ENCODE peak calls at places on chromosomes 7 and 10, in nine cellular contexts. One of them, this sample, is unnamed.

GRCh38 chr7:80087051-80087767 is 47.4 kb upstream of the GNAI1 start:
- DNase-seq in prostate gland: no peak
- DNase-seq in colonic mucosa: no peak
- DNase-seq in fibroblast of pulmonary artery: peak
- DNase-seq in WTC11: no peak
- DNase-seq in A172: peak
- DNase-seq in kidney epithelial cell: no peak
- DNase-seq in stimulated activated CD8-positive, alpha-beta memory T cell treated with anti-CD3 and anti-CD28 coated beads, Interleukin-2, amount 100 ng/mL, for 48 hours: no peak
- DNase-seq in EH: peak
- DNase-seq in this sample: no peak

GRCh38 chr7:157497367-157497743 is 160.6 kb downstream of the DNAJB6 start:
- DNase-seq in prostate gland: no peak
- DNase-seq in colonic mucosa: no peak
- DNase-seq in fibroblast of pulmonary artery: no peak
- DNase-seq in WTC11: no peak
- DNase-seq in A172: no peak
- DNase-seq in kidney epithelial cell: no peak
- DNase-seq in stimulated activated CD8-positive, alpha-beta memory T cell treated with anti-CD3 and anti-CD28 coated beads, Interleukin-2, amount 100 ng/mL, for 48 hours: no peak
- DNase-seq in EH: no peak
- DNase-seq in this sample: no peak

GRCh38 chr7:26115628-26116027 is 36.4 kb upstream of the NFE2L3 start:
- DNase-seq in prostate gland: no peak
- DNase-seq in colonic mucosa: no peak
- DNase-seq in fibroblast of pulmonary artery: no peak
- DNase-seq in WTC11: no peak
- DNase-seq in A172: no peak
- DNase-seq in kidney epithelial cell: no peak
- DNase-seq in stimulated activated CD8-positive, alpha-beta memory T cell treated with anti-CD3 and anti-CD28 coated beads, Interleukin-2, amount 100 ng/mL, for 48 hours: no peak
- DNase-seq in EH: no peak
- DNase-seq in this sample: no peak

GRCh38 chr10:87733081-87733480 is 73.4 kb downstream of the PAPSS2 start:
- DNase-seq in prostate gland: no peak
- DNase-seq in colonic mucosa: no peak
- DNase-seq in fibroblast of pulmonary artery: peak
- DNase-seq in WTC11: no peak
- DNase-seq in A172: no peak
- DNase-seq in kidney epithelial cell: no peak
- DNase-seq in stimulated activated CD8-positive, alpha-beta memory T cell treated with anti-CD3 and anti-CD28 coated beads, Interleukin-2, amount 100 ng/mL, for 48 hours: no peak
- DNase-seq in EH: no peak
- DNase-seq in this sample: no peak

GRCh38 chr7:111183373-111183772 is 92.4 kb downstream of the LRRN3 start:
- DNase-seq in prostate gland: no peak
- DNase-seq in colonic mucosa: no peak
- DNase-seq in fibroblast of pulmonary artery: no peak
- DNase-seq in WTC11: no peak
- DNase-seq in A172: no peak
- DNase-seq in kidney epithelial cell: no peak
- DNase-seq in stimulated activated CD8-positive, alpha-beta memory T cell treated with anti-CD3 and anti-CD28 coated beads, Interleukin-2, amount 100 ng/mL, for 48 hours: no peak
- DNase-seq in EH: no peak
- DNase-seq in this sample: no peak

GRCh38 chr10:107727762-107728317 is 563.3 kb upstream of the SORCS1 start:
- DNase-seq in prostate gland: no peak
- DNase-seq in colonic mucosa: peak
- DNase-seq in fibroblast of pulmonary artery: peak
- DNase-seq in WTC11: no peak
- DNase-seq in A172: peak
- DNase-seq in kidney epithelial cell: peak
- DNase-seq in stimulated activated CD8-positive, alpha-beta memory T cell treated with anti-CD3 and anti-CD28 coated beads, Interleukin-2, amount 100 ng/mL, for 48 hours: no peak
- DNase-seq in EH: peak
- DNase-seq in this sample: no peak

GRCh38 chr7:108340856-108341411 is 115.3 kb downstream of the NRCAM start:
- DNase-seq in prostate gland: peak
- DNase-seq in colonic mucosa: no peak
- DNase-seq in fibroblast of pulmonary artery: no peak
- DNase-seq in WTC11: no peak
- DNase-seq in A172: no peak
- DNase-seq in kidney epithelial cell: no peak
- DNase-seq in stimulated activated CD8-positive, alpha-beta memory T cell treated with anti-CD3 and anti-CD28 coated beads, Interleukin-2, amount 100 ng/mL, for 48 hours: no peak
- DNase-seq in EH: no peak
- DNase-seq in this sample: no peak

GRCh38 chr7:33761440-33762080 is 143.8 kb upstream of the BMPER start:
- DNase-seq in prostate gland: no peak
- DNase-seq in colonic mucosa: no peak
- DNase-seq in fibroblast of pulmonary artery: no peak
- DNase-seq in WTC11: no peak
- DNase-seq in A172: no peak
- DNase-seq in kidney epithelial cell: no peak
- DNase-seq in stimulated activated CD8-positive, alpha-beta memory T cell treated with anti-CD3 and anti-CD28 coated beads, Interleukin-2, amount 100 ng/mL, for 48 hours: no peak
- DNase-seq in EH: no peak
- DNase-seq in this sample: no peak

GRCh38 chr7:148527717-148528168 is 62.8 kb upstream of the C7orf33 start:
- DNase-seq in prostate gland: peak
- DNase-seq in colonic mucosa: peak
- DNase-seq in fibroblast of pulmonary artery: peak
- DNase-seq in WTC11: peak
- DNase-seq in A172: peak
- DNase-seq in kidney epithelial cell: peak
- DNase-seq in stimulated activated CD8-positive, alpha-beta memory T cell treated with anti-CD3 and anti-CD28 coated beads, Interleukin-2, amount 100 ng/mL, for 48 hours: peak
- DNase-seq in EH: peak
- DNase-seq in this sample: peak

GRCh38 chr10:91251430-91252056 is 31.1 kb downstream of the PCGF5 start:
- DNase-seq in prostate gland: peak
- DNase-seq in colonic mucosa: peak
- DNase-seq in fibroblast of pulmonary artery: peak
- DNase-seq in WTC11: peak
- DNase-seq in A172: peak
- DNase-seq in kidney epithelial cell: peak
- DNase-seq in stimulated activated CD8-positive, alpha-beta memory T cell treated with anti-CD3 and anti-CD28 coated beads, Interleukin-2, amount 100 ng/mL, for 48 hours: no peak
- DNase-seq in EH: peak
- DNase-seq in this sample: peak

GRCh38 chr10:23190872-23191763 is 994 bp upstream of the PTF1A start:
- DNase-seq in prostate gland: no peak
- DNase-seq in colonic mucosa: no peak
- DNase-seq in fibroblast of pulmonary artery: no peak
- DNase-seq in WTC11: no peak
- DNase-seq in A172: no peak
- DNase-seq in kidney epithelial cell: no peak
- DNase-seq in stimulated activated CD8-positive, alpha-beta memory T cell treated with anti-CD3 and anti-CD28 coated beads, Interleukin-2, amount 100 ng/mL, for 48 hours: no peak
- DNase-seq in EH: no peak
- DNase-seq in this sample: no peak

GRCh38 chr7:45457591-45457990 is 116.6 kb upstream of the ADCY1 start:
- DNase-seq in prostate gland: no peak
- DNase-seq in colonic mucosa: no peak
- DNase-seq in fibroblast of pulmonary artery: no peak
- DNase-seq in WTC11: no peak
- DNase-seq in A172: peak
- DNase-seq in kidney epithelial cell: no peak
- DNase-seq in stimulated activated CD8-positive, alpha-beta memory T cell treated with anti-CD3 and anti-CD28 coated beads, Interleukin-2, amount 100 ng/mL, for 48 hours: no peak
- DNase-seq in EH: no peak
- DNase-seq in this sample: peak

GRCh38 chr7:47198159-47198558 is 383.8 kb downstream of the TNS3 start:
- DNase-seq in prostate gland: no peak
- DNase-seq in colonic mucosa: no peak
- DNase-seq in fibroblast of pulmonary artery: no peak
- DNase-seq in WTC11: no peak
- DNase-seq in A172: no peak
- DNase-seq in kidney epithelial cell: no peak
- DNase-seq in stimulated activated CD8-positive, alpha-beta memory T cell treated with anti-CD3 and anti-CD28 coated beads, Interleukin-2, amount 100 ng/mL, for 48 hours: no peak
- DNase-seq in EH: no peak
- DNase-seq in this sample: no peak

GRCh38 chr10:43607199-43607573 is 948 bp downstream of the ZNF485 start:
- DNase-seq in prostate gland: no peak
- DNase-seq in colonic mucosa: no peak
- DNase-seq in fibroblast of pulmonary artery: no peak
- DNase-seq in WTC11: no peak
- DNase-seq in A172: no peak
- DNase-seq in kidney epithelial cell: no peak
- DNase-seq in stimulated activated CD8-positive, alpha-beta memory T cell treated with anti-CD3 and anti-CD28 coated beads, Interleukin-2, amount 100 ng/mL, for 48 hours: no peak
- DNase-seq in EH: no peak
- DNase-seq in this sample: no peak

GRCh38 chr7:30472771-30473392 is 5.7 kb downstream of the NOD1 start:
- DNase-seq in prostate gland: no peak
- DNase-seq in colonic mucosa: no peak
- DNase-seq in fibroblast of pulmonary artery: peak
- DNase-seq in WTC11: no peak
- DNase-seq in A172: no peak
- DNase-seq in kidney epithelial cell: no peak
- DNase-seq in stimulated activated CD8-positive, alpha-beta memory T cell treated with anti-CD3 and anti-CD28 coated beads, Interleukin-2, amount 100 ng/mL, for 48 hours: no peak
- DNase-seq in EH: peak
- DNase-seq in this sample: no peak

GRCh38 chr7:152464312-152465117 is 28.7 kb upstream of the KMT2C start:
- DNase-seq in prostate gland: peak
- DNase-seq in colonic mucosa: peak
- DNase-seq in fibroblast of pulmonary artery: peak
- DNase-seq in WTC11: peak
- DNase-seq in A172: peak
- DNase-seq in kidney epithelial cell: no peak
- DNase-seq in stimulated activated CD8-positive, alpha-beta memory T cell treated with anti-CD3 and anti-CD28 coated beads, Interleukin-2, amount 100 ng/mL, for 48 hours: peak
- DNase-seq in EH: peak
- DNase-seq in this sample: peak

GRCh38 chr10:16820018-16820417 is 2.8 kb upstream of the RSU1 start:
- DNase-seq in prostate gland: no peak
- DNase-seq in colonic mucosa: no peak
- DNase-seq in fibroblast of pulmonary artery: no peak
- DNase-seq in WTC11: no peak
- DNase-seq in A172: no peak
- DNase-seq in kidney epithelial cell: no peak
- DNase-seq in stimulated activated CD8-positive, alpha-beta memory T cell treated with anti-CD3 and anti-CD28 coated beads, Interleukin-2, amount 100 ng/mL, for 48 hours: no peak
- DNase-seq in EH: no peak
- DNase-seq in this sample: no peak

GRCh38 chr10:63759335-63759734 is 238.1 kb downstream of the REEP3 start:
- DNase-seq in prostate gland: no peak
- DNase-seq in colonic mucosa: no peak
- DNase-seq in fibroblast of pulmonary artery: no peak
- DNase-seq in WTC11: no peak
- DNase-seq in A172: no peak
- DNase-seq in kidney epithelial cell: no peak
- DNase-seq in stimulated activated CD8-positive, alpha-beta memory T cell treated with anti-CD3 and anti-CD28 coated beads, Interleukin-2, amount 100 ng/mL, for 48 hours: no peak
- DNase-seq in EH: no peak
- DNase-seq in this sample: no peak

GRCh38 chr10:15603446-15604011 is 116.2 kb downstream of the ITGA8 start:
- DNase-seq in prostate gland: no peak
- DNase-seq in colonic mucosa: no peak
- DNase-seq in fibroblast of pulmonary artery: no peak
- DNase-seq in WTC11: no peak
- DNase-seq in A172: no peak
- DNase-seq in kidney epithelial cell: no peak
- DNase-seq in stimulated activated CD8-positive, alpha-beta memory T cell treated with anti-CD3 and anti-CD28 coated beads, Interleukin-2, amount 100 ng/mL, for 48 hours: no peak
- DNase-seq in EH: peak
- DNase-seq in this sample: no peak

GRCh38 chr10:93357680-93358079 is 124.5 kb downstream of the MYOF start:
- DNase-seq in prostate gland: no peak
- DNase-seq in colonic mucosa: no peak
- DNase-seq in fibroblast of pulmonary artery: peak
- DNase-seq in WTC11: peak
- DNase-seq in A172: peak
- DNase-seq in kidney epithelial cell: no peak
- DNase-seq in stimulated activated CD8-positive, alpha-beta memory T cell treated with anti-CD3 and anti-CD28 coated beads, Interleukin-2, amount 100 ng/mL, for 48 hours: no peak
- DNase-seq in EH: peak
- DNase-seq in this sample: peak

GRCh38 chr7:139661043-139661440 is 116.8 kb downstream of the HIPK2 start:
- DNase-seq in prostate gland: no peak
- DNase-seq in colonic mucosa: no peak
- DNase-seq in fibroblast of pulmonary artery: no peak
- DNase-seq in WTC11: no peak
- DNase-seq in A172: no peak
- DNase-seq in kidney epithelial cell: no peak
- DNase-seq in stimulated activated CD8-positive, alpha-beta memory T cell treated with anti-CD3 and anti-CD28 coated beads, Interleukin-2, amount 100 ng/mL, for 48 hours: no peak
- DNase-seq in EH: no peak
- DNase-seq in this sample: no peak

GRCh38 chr10:114795039-114795438 is 26.5 kb upstream of the FHIP2A start:
- DNase-seq in prostate gland: no peak
- DNase-seq in colonic mucosa: no peak
- DNase-seq in fibroblast of pulmonary artery: no peak
- DNase-seq in WTC11: no peak
- DNase-seq in A172: no peak
- DNase-seq in kidney epithelial cell: no peak
- DNase-seq in stimulated activated CD8-positive, alpha-beta memory T cell treated with anti-CD3 and anti-CD28 coated beads, Interleukin-2, amount 100 ng/mL, for 48 hours: no peak
- DNase-seq in EH: peak
- DNase-seq in this sample: no peak

GRCh38 chr10:85597006-85597405 is 769.6 kb downstream of the GRID1 start:
- DNase-seq in prostate gland: no peak
- DNase-seq in colonic mucosa: no peak
- DNase-seq in fibroblast of pulmonary artery: no peak
- DNase-seq in WTC11: no peak
- DNase-seq in A172: no peak
- DNase-seq in kidney epithelial cell: no peak
- DNase-seq in stimulated activated CD8-positive, alpha-beta memory T cell treated with anti-CD3 and anti-CD28 coated beads, Interleukin-2, amount 100 ng/mL, for 48 hours: no peak
- DNase-seq in EH: no peak
- DNase-seq in this sample: no peak

GRCh38 chr7:118590107-118590506 is 365.6 kb downstream of the ANKRD7 start:
- DNase-seq in prostate gland: no peak
- DNase-seq in colonic mucosa: no peak
- DNase-seq in fibroblast of pulmonary artery: peak
- DNase-seq in WTC11: peak
- DNase-seq in A172: peak
- DNase-seq in kidney epithelial cell: no peak
- DNase-seq in stimulated activated CD8-positive, alpha-beta memory T cell treated with anti-CD3 and anti-CD28 coated beads, Interleukin-2, amount 100 ng/mL, for 48 hours: no peak
- DNase-seq in EH: no peak
- DNase-seq in this sample: peak

GRCh38 chr7:76364198-76364584 is 5.4 kb upstream of the YWHAG start:
- DNase-seq in prostate gland: no peak
- DNase-seq in colonic mucosa: peak
- DNase-seq in fibroblast of pulmonary artery: peak
- DNase-seq in WTC11: no peak
- DNase-seq in A172: peak
- DNase-seq in kidney epithelial cell: peak
- DNase-seq in stimulated activated CD8-positive, alpha-beta memory T cell treated with anti-CD3 and anti-CD28 coated beads, Interleukin-2, amount 100 ng/mL, for 48 hours: no peak
- DNase-seq in EH: peak
- DNase-seq in this sample: peak

GRCh38 chr7:50832744-50833143 is 50.0 kb upstream of the GRB10 start:
- DNase-seq in prostate gland: no peak
- DNase-seq in colonic mucosa: no peak
- DNase-seq in fibroblast of pulmonary artery: no peak
- DNase-seq in WTC11: no peak
- DNase-seq in A172: peak
- DNase-seq in kidney epithelial cell: peak
- DNase-seq in stimulated activated CD8-positive, alpha-beta memory T cell treated with anti-CD3 and anti-CD28 coated beads, Interleukin-2, amount 100 ng/mL, for 48 hours: no peak
- DNase-seq in EH: peak
- DNase-seq in this sample: no peak

GRCh38 chr7:34727464-34727995 is 69.5 kb downstream of the NPSR1 start:
- DNase-seq in prostate gland: no peak
- DNase-seq in colonic mucosa: no peak
- DNase-seq in fibroblast of pulmonary artery: no peak
- DNase-seq in WTC11: no peak
- DNase-seq in A172: no peak
- DNase-seq in kidney epithelial cell: no peak
- DNase-seq in stimulated activated CD8-positive, alpha-beta memory T cell treated with anti-CD3 and anti-CD28 coated beads, Interleukin-2, amount 100 ng/mL, for 48 hours: no peak
- DNase-seq in EH: no peak
- DNase-seq in this sample: no peak

This sample was measured in RPMI8226.